ENCODE peak calls at places on chromosomes 2 and 18, in four cellular contexts. X is GM12878, F is HepG2, A is WTC11. E is an unnamed sample.

GRCh38 chr18:24054130-24054529 is 39.6 kb downstream of the TTC39C start:
- DNase-seq in A (no peak), F (no peak), X (no peak), E (no peak)

GRCh38 chr2:159117658-159118057 is 149.2 kb downstream of the TANC1 start:
- DNase-seq in F (no peak), A (no peak), X (no peak), E (no peak)

GRCh38 chr18:47881752-47882455 is 48.6 kb downstream of the SMAD2 start:
- DNase-seq in X (no peak), A (no peak), F (peak), E (no peak)

GRCh38 chr18:70044626-70045025 is 97.0 kb upstream of the CD226 start:
- DNase-seq in F (no peak), A (no peak), X (no peak), E (no peak)

GRCh38 chr2:216649573-216649972 is 16.4 kb downstream of the IGFBP2 start:
- DNase-seq in A (no peak), X (no peak), F (no peak), E (no peak)

GRCh38 chr2:107936427-107937359 is 49.6 kb upstream of the SLC5A7 start:
- DNase-seq in X (no peak), A (peak), F (peak), E (peak)

GRCh38 chr2:26269571-26270170 is 24.9 kb downstream of the HADHB start:
- DNase-seq in F (no peak), X (no peak), A (no peak), E (no peak)

GRCh38 chr2:9311488-9311887 is 104.9 kb downstream of the ASAP2 start:
- DNase-seq in F (no peak), X (no peak), A (no peak), E (no peak)

GRCh38 chr2:161101406-161101805 is 58.8 kb upstream of the TANK start:
- DNase-seq in X (no peak), F (no peak), A (no peak), E (no peak)

GRCh38 chr2:11822746-11823411 is 76.4 kb downstream of the LPIN1 start:
- DNase-seq in A (no peak), X (no peak), F (peak), E (no peak)

GRCh38 chr2:174247474-174248186 is 702 bp downstream of the OLA1 start:
- DNase-seq in F (peak), A (no peak), X (no peak), E (no peak)

GRCh38 chr18:78979682-78980278 is at the start of gene SALL3:
- DNase-seq in X (no peak), A (peak), F (no peak), E (no peak)

GRCh38 chr2:215958231-215958630 is 55.1 kb downstream of the MREG start:
- DNase-seq in X (no peak), F (no peak), A (no peak), E (no peak)

GRCh38 chr2:147223553-147223952 is 621.3 kb upstream of the ACVR2A start:
- DNase-seq in F (no peak), X (no peak), A (no peak), E (no peak)

GRCh38 chr2:61658841-61659780 is 121.0 kb upstream of the XPO1 start:
- DNase-seq in A (no peak), X (peak), F (peak), E (peak)

GRCh38 chr2:60556441-60556997 is 3.1 kb upstream of the BCL11A start:
- DNase-seq in A (no peak), X (no peak), F (no peak), E (no peak)

GRCh38 chr18:23033079-23033478 is 100.0 kb downstream of the RBBP8 start:
- DNase-seq in F (no peak), X (no peak), A (no peak), E (no peak)

GRCh38 chr2:138276367-138276766 is 225.2 kb upstream of the SPOPL start:
- DNase-seq in X (no peak), A (no peak), F (peak), E (no peak)

GRCh38 chr18:21693322-21693721 is 11.3 kb downstream of the ABHD3 start:
- DNase-seq in A (no peak), X (no peak), F (no peak), E (no peak)

GRCh38 chr2:15923597-15923996 is 16.8 kb upstream of the MYCN start:
- DNase-seq in F (no peak), X (no peak), A (no peak), E (no peak)

GRCh38 chr2:98569197-98569793 is 39.0 kb downstream of the COA5 start:
- DNase-seq in X (no peak), F (peak), A (peak), E (peak)

GRCh38 chr2:26970928-26971627 is 641 bp downstream of the MAPRE3 start:
- DNase-seq in X (no peak), F (no peak), A (peak), E (no peak)

GRCh38 chr18:71116535-71116934 is 827.7 kb downstream of the SOCS6 start:
- DNase-seq in X (no peak), A (no peak), F (no peak), E (no peak)

GRCh38 chr18:73615506-73615905 is 532.1 kb downstream of the FBXO15 start:
- DNase-seq in X (no peak), A (no peak), F (no peak), E (no peak)

GRCh38 chr2:239991689-239992314 is 33.3 kb downstream of the NDUFA10 start:
- DNase-seq in X (no peak), A (no peak), F (peak), E (peak)

GRCh38 chr2:196112408-196113039 is 43.9 kb upstream of the DNAH7 start:
- DNase-seq in X (no peak), F (no peak), A (no peak), E (no peak)
- TF ChIP-seq CREM in X (no peak), F (no peak), A (no peak), E (no peak)

GRCh38 chr2:17892726-17893534 is 14.5 kb downstream of the KCNS3 start:
- DNase-seq in X (no peak), A (peak), F (no peak), E (no peak)
- TF ChIP-seq CREM in X (no peak), A (no peak), F (no peak), E (no peak)

DNA sequence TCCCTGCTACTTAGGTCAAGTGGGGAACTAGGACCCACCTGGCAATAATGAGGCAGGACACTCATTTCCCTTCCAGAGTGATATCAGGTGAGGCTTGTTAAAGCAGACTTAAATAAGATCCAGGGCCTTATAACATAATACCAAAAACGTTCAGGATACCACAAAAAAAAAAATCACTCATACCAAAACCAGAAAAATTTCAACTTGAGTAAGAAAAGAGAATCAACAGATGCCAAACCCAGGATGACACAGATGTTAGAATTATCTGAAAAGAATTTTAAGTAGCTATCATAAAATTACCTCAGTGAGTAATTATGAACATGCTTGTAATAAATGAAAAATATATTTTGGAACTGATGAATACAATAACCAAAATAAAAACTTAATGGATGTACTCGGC is 255.6 kb upstream of the OSR1 start:
- DNase-seq in X (no peak), F (no peak), A (no peak), E (no peak)
- TF ChIP-seq CREM in X (no peak), F (no peak), A (no peak), E (no peak)

DNA sequence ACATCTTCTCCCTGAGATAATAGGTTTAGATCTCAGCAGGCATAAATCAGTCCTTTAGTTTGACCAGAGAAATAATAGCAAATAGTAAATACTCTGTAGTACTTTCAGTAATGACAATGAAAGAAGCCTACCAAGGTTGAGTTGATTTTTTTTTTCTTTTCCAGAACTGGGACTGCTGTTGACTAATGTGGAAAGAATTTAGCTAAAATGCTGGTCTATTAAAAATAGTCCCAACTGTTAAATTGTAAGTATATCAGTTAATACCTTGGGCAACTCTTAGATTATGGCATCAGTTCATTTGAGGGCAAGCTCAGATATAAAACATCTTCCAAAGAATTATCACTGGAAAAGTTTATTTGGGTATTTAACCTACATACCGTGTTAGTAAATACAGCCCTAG is 121.0 kb downstream of the MTX2 start:
- DNase-seq in A (no peak), X (no peak), F (no peak), E (no peak)
- TF ChIP-seq CREM in A (no peak), X (no peak), F (no peak), E (no peak)

GRCh38 chr18:30192216-30192615 is 850.3 kb downstream of the DSC3 start:
- DNase-seq in A (peak), F (peak), X (no peak), E (no peak)

GRCh38 chr18:30183766-30184165 is 858.8 kb downstream of the DSC3 start:
- DNase-seq in F (no peak), X (no peak), A (no peak), E (no peak)

DNA sequence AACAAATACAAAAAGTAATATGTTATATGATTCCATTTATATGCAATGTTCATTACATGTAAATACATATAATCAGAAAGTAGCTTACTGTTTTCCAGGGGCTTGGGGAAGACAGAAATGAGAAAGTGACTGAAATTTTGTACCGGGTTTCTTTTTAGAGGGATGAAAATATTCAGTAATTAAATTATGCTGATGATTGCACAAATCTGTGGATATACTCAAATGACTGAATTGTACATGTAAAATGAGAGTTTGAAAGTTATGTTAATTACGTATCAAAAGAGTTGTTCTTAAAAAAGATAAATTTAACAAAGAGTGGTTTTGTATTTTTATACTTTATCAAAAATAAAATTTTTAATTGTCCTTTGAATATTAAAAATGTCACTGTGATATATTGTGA is 856.3 kb downstream of the DSC3 start:
- DNase-seq in X (no peak), F (no peak), A (no peak), E (no peak)
- TF ChIP-seq CREM in X (no peak), F (no peak), A (no peak), E (no peak)

DNA sequence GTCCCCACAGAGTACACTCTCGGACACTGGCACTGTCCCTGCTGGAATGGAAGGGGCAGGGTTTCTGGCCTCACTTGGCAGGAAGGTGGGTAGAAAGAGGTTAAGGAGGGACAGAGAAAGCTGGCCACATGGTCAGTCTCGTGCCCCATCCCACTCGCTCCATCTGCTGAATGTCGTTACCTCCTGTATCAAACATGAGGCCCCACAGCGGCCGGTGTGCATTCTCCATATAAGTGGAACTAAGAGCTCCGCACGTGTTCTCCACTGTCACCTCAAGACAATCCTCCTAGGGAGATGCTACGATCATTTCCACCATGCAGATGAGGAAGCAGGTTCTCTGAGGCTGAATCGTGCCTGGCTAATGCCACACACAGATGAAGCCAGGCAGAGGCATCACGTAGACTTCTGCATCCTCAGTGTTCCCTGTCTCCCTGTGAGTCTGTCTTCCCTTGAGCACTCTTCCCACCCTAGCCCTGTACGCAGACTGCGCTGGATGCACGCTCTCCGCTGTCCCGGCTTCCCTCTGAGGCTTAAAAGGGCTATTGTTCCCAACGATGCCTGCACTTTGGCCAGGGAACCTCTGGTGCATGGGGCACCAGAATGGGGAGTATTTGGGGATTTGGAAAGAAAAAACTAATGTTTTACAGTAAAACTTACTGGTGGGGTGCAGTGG is 35.1 kb downstream of the MAL start:
- DNase-seq in X (no peak), F (peak), A (no peak), E (no peak)
- TF ChIP-seq CREM in X (no peak), F (no peak), A (no peak), E (no peak)

GRCh38 chr18:44625367-44625766 is 55.3 kb upstream of the SETBP1 start:
- DNase-seq in X (no peak), A (no peak), F (no peak), E (no peak)
- TF ChIP-seq CREM in X (no peak), A (no peak), F (no peak), E (no peak)

GRCh38 chr2:189379287-189379630 is 62.0 kb upstream of the WDR75 start:
- DNase-seq in F (no peak), X (no peak), A (no peak), E (no peak)
- TF ChIP-seq CREM in F (no peak), X (no peak), A (no peak), E (no peak)

GRCh38 chr18:60146220-60146960 is 226.2 kb downstream of the MC4R start:
- DNase-seq in F (no peak), A (no peak), X (no peak), E (peak)
- TF ChIP-seq CREM in F (no peak), A (no peak), X (no peak), E (no peak)